ENCODE peak calls at places on chromosomes 3 and 15, in nine cellular contexts. G, C, T, N, W, Z, V, F and B are unnamed samples.

GRCh38 chr15:95948371-95948770 is 382.1 kb upstream of the NR2F2 start:
- DNase-seq in G (no peak), C (no peak), T (no peak), N (no peak), W (no peak), Z (no peak), V (no peak), F (no peak), B (no peak)

GRCh38 chr3:37904614-37905047 is 43.0 kb downstream of the CTDSPL start:
- DNase-seq in G (no peak), C (peak), T (no peak), N (peak), W (peak), Z (no peak), V (no peak), F (no peak), B (no peak)

GRCh38 chr3:111837112-111837511 is 22.0 kb upstream of the PHLDB2 start:
- DNase-seq in G (no peak), C (no peak), T (no peak), N (no peak), W (no peak), Z (no peak), V (no peak), F (no peak), B (no peak)

GRCh38 chr3:113002676-113003075 is 11.9 kb downstream of the GTPBP8 start:
- DNase-seq in G (no peak), C (no peak), T (peak), N (peak), W (no peak), Z (no peak), V (no peak), F (no peak), B (no peak)

GRCh38 chr15:59686389-59686788 is 2.7 kb downstream of the BNIP2 start:
- DNase-seq in G (no peak), C (no peak), T (no peak), N (no peak), W (no peak), Z (no peak), V (no peak), F (no peak), B (peak)

GRCh38 chr3:100169186-100169585 is 54.9 kb upstream of the FILIP1L start:
- DNase-seq in G (no peak), C (no peak), T (no peak), N (no peak), W (no peak), Z (no peak), V (no peak), F (no peak), B (no peak)

GRCh38 chr3:36729204-36730056 is 34.9 kb downstream of the DCLK3 start:
- DNase-seq in G (no peak), C (no peak), T (no peak), N (peak), W (peak), Z (no peak), V (peak), F (no peak), B (peak)

GRCh38 chr15:82950746-82951370 is 1.7 kb downstream of the HOMER2 start:
- DNase-seq in G (no peak), C (no peak), T (no peak), N (no peak), W (no peak), Z (no peak), V (no peak), F (no peak), B (no peak)

GRCh38 chr3:169008772-169009358 is 654.6 kb downstream of the MECOM start:
- DNase-seq in G (no peak), C (no peak), T (no peak), N (no peak), W (no peak), Z (no peak), V (no peak), F (no peak), B (no peak)

GRCh38 chr15:99014803-99015676 is 7.4 kb upstream of the PGPEP1L start:
- DNase-seq in G (peak), C (no peak), T (peak), N (peak), W (peak), Z (no peak), V (no peak), F (no peak), B (peak)

GRCh38 chr15:48149858-48150257 is 28.2 kb downstream of the MYEF2 start:
- DNase-seq in G (no peak), C (no peak), T (no peak), N (peak), W (no peak), Z (no peak), V (no peak), F (no peak), B (no peak)